ENCODE peak calls at places on chromosome 19, in eight cellular contexts. One of them, this sample, is unnamed.

GRCh38 chr19:46714523-46715106 is 2.3 kb downstream of the PRKD2 start:
- DNase-seq in stimulated activated CD4-positive, alpha-beta T cell treated with anti-CD3 and anti-CD28 coated beads, Interleukin-1b, Interleukin-23, amount 100 ng/mL, for 24 hours: peak; percentile 41
- DNase-seq in ovary: no peak
- DNase-seq in fibroblast of pulmonary artery: no peak
- DNase-seq in choroid plexus epithelial cell: no peak
- DNase-seq in progenitor cell of endocrine pancreas: no peak
- DNase-seq in pulmonary artery endothelial cell: no peak
- DNase-seq in OCI-M1: peak; percentile 80
- DNase-seq in this sample: no peak

GRCh38 chr19:53521373-53522202 is 16.4 kb upstream of the ZNF331 start:
- DNase-seq in stimulated activated CD4-positive, alpha-beta T cell treated with anti-CD3 and anti-CD28 coated beads, Interleukin-1b, Interleukin-23, amount 100 ng/mL, for 24 hours: no peak
- DNase-seq in ovary: no peak
- DNase-seq in fibroblast of pulmonary artery: no peak
- DNase-seq in choroid plexus epithelial cell: no peak
- DNase-seq in progenitor cell of endocrine pancreas: no peak
- DNase-seq in pulmonary artery endothelial cell: no peak
- DNase-seq in OCI-M1: no peak
- DNase-seq in this sample: no peak

GRCh38 chr19:49436381-49437017 is 4.8 kb downstream of the SLC17A7 start:
- DNase-seq in stimulated activated CD4-positive, alpha-beta T cell treated with anti-CD3 and anti-CD28 coated beads, Interleukin-1b, Interleukin-23, amount 100 ng/mL, for 24 hours: peak; percentile 56
- DNase-seq in ovary: no peak
- DNase-seq in fibroblast of pulmonary artery: no peak
- DNase-seq in choroid plexus epithelial cell: no peak
- DNase-seq in progenitor cell of endocrine pancreas: no peak
- DNase-seq in pulmonary artery endothelial cell: no peak
- DNase-seq in OCI-M1: peak; percentile 46
- DNase-seq in this sample: peak; percentile 76

GRCh38 chr19:8526345-8527062 is 12.5 kb upstream of the ZNF414 start:
- DNase-seq in stimulated activated CD4-positive, alpha-beta T cell treated with anti-CD3 and anti-CD28 coated beads, Interleukin-1b, Interleukin-23, amount 100 ng/mL, for 24 hours: no peak
- DNase-seq in ovary: peak; percentile 94
- DNase-seq in fibroblast of pulmonary artery: peak; percentile 93
- DNase-seq in choroid plexus epithelial cell: peak; percentile 93
- DNase-seq in progenitor cell of endocrine pancreas: peak; percentile 90
- DNase-seq in pulmonary artery endothelial cell: peak; percentile 74
- DNase-seq in OCI-M1: no peak
- DNase-seq in this sample: peak; percentile 77

GRCh38 chr19:49422407-49423277 is 599 bp downstream of the PTH2 start:
- DNase-seq in stimulated activated CD4-positive, alpha-beta T cell treated with anti-CD3 and anti-CD28 coated beads, Interleukin-1b, Interleukin-23, amount 100 ng/mL, for 24 hours: no peak
- DNase-seq in ovary: no peak
- DNase-seq in fibroblast of pulmonary artery: peak; percentile 26
- DNase-seq in choroid plexus epithelial cell: peak; percentile 20
- DNase-seq in progenitor cell of endocrine pancreas: no peak
- DNase-seq in pulmonary artery endothelial cell: no peak
- DNase-seq in OCI-M1: no peak
- DNase-seq in this sample: no peak

GRCh38 chr19:55606817-55607216 is 1.4 kb downstream of the ZNF865 start:
- DNase-seq in stimulated activated CD4-positive, alpha-beta T cell treated with anti-CD3 and anti-CD28 coated beads, Interleukin-1b, Interleukin-23, amount 100 ng/mL, for 24 hours: no peak
- DNase-seq in ovary: no peak
- DNase-seq in fibroblast of pulmonary artery: no peak
- DNase-seq in choroid plexus epithelial cell: no peak
- DNase-seq in progenitor cell of endocrine pancreas: no peak
- DNase-seq in pulmonary artery endothelial cell: no peak
- DNase-seq in OCI-M1: no peak
- DNase-seq in this sample: no peak

GRCh38 chr19:36092566-36092965 is 18.4 kb upstream of the OVOL3 start:
- DNase-seq in stimulated activated CD4-positive, alpha-beta T cell treated with anti-CD3 and anti-CD28 coated beads, Interleukin-1b, Interleukin-23, amount 100 ng/mL, for 24 hours: no peak
- DNase-seq in ovary: no peak
- DNase-seq in fibroblast of pulmonary artery: no peak
- DNase-seq in choroid plexus epithelial cell: no peak
- DNase-seq in progenitor cell of endocrine pancreas: no peak
- DNase-seq in pulmonary artery endothelial cell: no peak
- DNase-seq in OCI-M1: no peak
- DNase-seq in this sample: no peak

GRCh38 chr19:41700381-41701195 is 7.8 kb upstream of the CEACAM5 start:
- DNase-seq in stimulated activated CD4-positive, alpha-beta T cell treated with anti-CD3 and anti-CD28 coated beads, Interleukin-1b, Interleukin-23, amount 100 ng/mL, for 24 hours: no peak
- DNase-seq in ovary: no peak
- DNase-seq in fibroblast of pulmonary artery: no peak
- DNase-seq in choroid plexus epithelial cell: no peak
- DNase-seq in progenitor cell of endocrine pancreas: no peak
- DNase-seq in pulmonary artery endothelial cell: no peak
- DNase-seq in OCI-M1: no peak
- DNase-seq in this sample: no peak

GRCh38 chr19:39428309-39429112 is 7.2 kb downstream of the RPS16 start:
- DNase-seq in stimulated activated CD4-positive, alpha-beta T cell treated with anti-CD3 and anti-CD28 coated beads, Interleukin-1b, Interleukin-23, amount 100 ng/mL, for 24 hours: no peak
- DNase-seq in ovary: peak; percentile 84
- DNase-seq in fibroblast of pulmonary artery: peak; percentile 94
- DNase-seq in choroid plexus epithelial cell: peak; percentile 93
- DNase-seq in progenitor cell of endocrine pancreas: no peak
- DNase-seq in pulmonary artery endothelial cell: no peak
- DNase-seq in OCI-M1: no peak
- DNase-seq in this sample: no peak

GRCh38 chr19:17001603-17002183 is 24.9 kb downstream of the CPAMD8 start:
- DNase-seq in stimulated activated CD4-positive, alpha-beta T cell treated with anti-CD3 and anti-CD28 coated beads, Interleukin-1b, Interleukin-23, amount 100 ng/mL, for 24 hours: peak; percentile 37
- DNase-seq in ovary: no peak
- DNase-seq in fibroblast of pulmonary artery: no peak
- DNase-seq in choroid plexus epithelial cell: no peak
- DNase-seq in progenitor cell of endocrine pancreas: no peak
- DNase-seq in pulmonary artery endothelial cell: no peak
- DNase-seq in OCI-M1: no peak
- DNase-seq in this sample: no peak

GRCh38 chr19:18521692-18522123 is at the start of gene ELL:
- DNase-seq in stimulated activated CD4-positive, alpha-beta T cell treated with anti-CD3 and anti-CD28 coated beads, Interleukin-1b, Interleukin-23, amount 100 ng/mL, for 24 hours: no peak
- DNase-seq in ovary: no peak
- DNase-seq in fibroblast of pulmonary artery: no peak
- DNase-seq in choroid plexus epithelial cell: no peak
- DNase-seq in progenitor cell of endocrine pancreas: no peak
- DNase-seq in pulmonary artery endothelial cell: no peak
- DNase-seq in OCI-M1: no peak
- DNase-seq in this sample: no peak

GRCh38 chr19:15373644-15374043 is 5.9 kb downstream of the AKAP8 start:
- DNase-seq in stimulated activated CD4-positive, alpha-beta T cell treated with anti-CD3 and anti-CD28 coated beads, Interleukin-1b, Interleukin-23, amount 100 ng/mL, for 24 hours: no peak
- DNase-seq in ovary: no peak
- DNase-seq in fibroblast of pulmonary artery: no peak
- DNase-seq in choroid plexus epithelial cell: no peak
- DNase-seq in progenitor cell of endocrine pancreas: no peak
- DNase-seq in pulmonary artery endothelial cell: no peak
- DNase-seq in OCI-M1: no peak
- DNase-seq in this sample: no peak

This sample was measured in iPS DF 6.9.